ENCODE peak calls at places on chromosomes 12 and 14, in nine cellular contexts. K is tibial nerve, N is ovary, J is PC-3, H is cardiac fibroblast, D is adrenal gland, I is AG04449, T is astrocyte of the spinal cord, Q is heart left ventricle. U is an unnamed sample.

GRCh38 chr12:51630256-51630880 is 39.3 kb downstream of the SCN8A start:
- DNase-seq in K (no peak), I (no peak), Q (no peak), T (no peak), H (no peak), N (no peak), J (no peak), D (no peak), U (no peak)

GRCh38 chr14:32657081-32657480 is 281.6 kb upstream of the NPAS3 start:
- DNase-seq in J (peak; percentile 10), K (no peak), I (peak; percentile 41), Q (peak; percentile 20), D (peak; percentile 65), H (peak; percentile 89), T (peak; percentile 81), N (no peak), U (peak; percentile 82)

GRCh38 chr12:108570743-108571603 is 8.6 kb downstream of the ISCU start:
- DNase-seq in T (peak; percentile 67), H (peak; percentile 79), J (peak; percentile 51), I (no peak), D (no peak), N (no peak), K (no peak), Q (no peak), U (peak; percentile 84)

GRCh38 chr12:14663002-14663401 is 33.4 kb downstream of the GUCY2C start:
- DNase-seq in T (no peak), J (no peak), N (no peak), D (no peak), H (no peak), I (no peak), Q (no peak), K (no peak), U (no peak)

GRCh38 chr12:57609781-57610552 is 1.3 kb upstream of the ARHGEF25 start:
- DNase-seq in N (peak; percentile 81), J (no peak), D (no peak), K (no peak), T (no peak), I (no peak), Q (peak; percentile 63), H (no peak), U (no peak)

GRCh38 chr12:46005151-46005797 is 14.9 kb upstream of the SCAF11 start:
- DNase-seq in J (peak; percentile 34), K (no peak), T (no peak), Q (no peak), I (no peak), N (no peak), H (peak; percentile 46), D (no peak), U (peak; percentile 46)

GRCh38 chr12:117360551-117361311 is 695 bp downstream of the NOS1 start:
- DNase-seq in N (no peak), J (no peak), T (no peak), I (no peak), K (no peak), Q (no peak), D (no peak), H (no peak), U (no peak)

GRCh38 chr14:68733086-68733621 is 59.7 kb downstream of the ZFP36L1 start:
- DNase-seq in I (no peak), J (no peak), N (no peak), Q (peak; percentile 43), K (no peak), D (peak; percentile 55), H (peak; percentile 26), T (no peak), U (no peak)

GRCh38 chr12:56288705-56289387 is 11.3 kb downstream of the CS start:
- DNase-seq in H (no peak), T (no peak), N (no peak), Q (no peak), D (no peak), J (no peak), I (no peak), K (no peak), U (no peak)

GRCh38 chr12:2267624-2268477 is 215.1 kb downstream of the CACNA1C start:
- DNase-seq in J (no peak), I (no peak), H (peak; percentile 64), Q (no peak), N (no peak), T (peak; percentile 26), D (no peak), K (peak; percentile 21), U (peak; percentile 90)

GRCh38 chr12:125455556-125455955 is 390.3 kb downstream of the AACS start:
- DNase-seq in N (no peak), J (no peak), T (no peak), Q (no peak), K (no peak), I (no peak), H (no peak), D (no peak), U (no peak)
- H3K4me3 ChIP-seq in N (no peak overlapping the region), J (no peak overlapping the region), T (no peak overlapping the region), Q (no peak overlapping the region), K (no peak overlapping the region), I (no peak overlapping the region), H (no peak overlapping the region), D (no peak overlapping the region), U (no peak overlapping the region)

GRCh38 chr12:42143401-42144173 is 1.1 kb downstream of the GXYLT1 start:
- DNase-seq in I (no peak), N (no peak), J (peak; percentile 35), H (peak; percentile 34), D (no peak), T (peak; percentile 47), Q (no peak), K (no peak), U (peak; percentile 45)

GRCh38 chr12:42144424-42145196 is at the start of gene GXYLT1:
- DNase-seq in Q (peak; percentile 95), N (peak; percentile 93), D (peak; percentile 93), T (peak; percentile 96), H (peak; percentile 97), J (peak; percentile 97), K (peak; percentile 80), I (no peak), U (peak; percentile 89)

GRCh38 chr12:42144174-42144423 is 575 bp downstream of the GXYLT1 start:
- DNase-seq in N (no peak), K (no peak), T (no peak), J (no peak), Q (no peak), H (no peak), D (no peak), I (no peak), U (no peak)

GRCh38 chr12:42145197-42145549 is 499 bp upstream of the GXYLT1 start:
- DNase-seq in D (no peak), H (no peak), N (no peak), Q (no peak), I (no peak), K (no peak), J (peak; percentile 2), T (no peak), U (no peak)

DNA sequence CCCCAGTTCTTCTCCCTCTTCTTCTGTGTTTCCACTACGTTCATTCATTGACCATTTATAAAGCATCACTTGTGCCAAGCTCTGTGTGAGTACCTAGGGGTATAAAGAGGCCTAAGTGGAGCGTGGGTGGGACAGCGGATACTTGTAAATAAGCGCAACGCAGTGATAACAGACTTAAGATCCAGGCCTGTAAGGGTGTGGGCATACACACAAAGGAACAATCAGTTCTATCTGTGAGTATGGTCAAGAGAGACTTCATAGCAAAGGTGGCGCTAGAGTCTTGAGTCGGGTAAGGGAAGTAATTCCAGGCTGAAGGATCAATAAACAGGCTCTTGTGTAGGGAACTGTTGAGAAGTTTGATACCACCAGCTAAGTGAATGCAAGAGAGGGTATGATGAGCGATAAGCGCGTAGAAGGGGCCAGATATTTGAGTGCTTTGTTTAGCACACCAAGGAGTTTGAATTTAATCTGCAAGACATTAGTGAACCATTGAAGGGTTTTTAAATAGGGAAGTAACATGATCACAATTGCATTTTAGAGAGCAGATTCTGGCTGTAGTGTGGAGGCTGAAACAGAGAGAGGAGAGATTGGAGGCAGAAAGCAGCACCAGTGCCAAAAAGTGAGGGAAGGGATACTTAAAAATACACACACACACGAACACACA is 1.0 kb upstream of the GXYLT1 start:
- DNase-seq in D (no peak), T (no peak), Q (no peak), K (no peak), J (peak; percentile 4), I (no peak), N (no peak), H (no peak), U (no peak)
- TF ChIP-seq CTCF in D (no peak), T (no peak), Q (no peak), K (no peak), J (no peak), I (no peak), N (no peak), H (no peak), U (no peak)

DNA sequence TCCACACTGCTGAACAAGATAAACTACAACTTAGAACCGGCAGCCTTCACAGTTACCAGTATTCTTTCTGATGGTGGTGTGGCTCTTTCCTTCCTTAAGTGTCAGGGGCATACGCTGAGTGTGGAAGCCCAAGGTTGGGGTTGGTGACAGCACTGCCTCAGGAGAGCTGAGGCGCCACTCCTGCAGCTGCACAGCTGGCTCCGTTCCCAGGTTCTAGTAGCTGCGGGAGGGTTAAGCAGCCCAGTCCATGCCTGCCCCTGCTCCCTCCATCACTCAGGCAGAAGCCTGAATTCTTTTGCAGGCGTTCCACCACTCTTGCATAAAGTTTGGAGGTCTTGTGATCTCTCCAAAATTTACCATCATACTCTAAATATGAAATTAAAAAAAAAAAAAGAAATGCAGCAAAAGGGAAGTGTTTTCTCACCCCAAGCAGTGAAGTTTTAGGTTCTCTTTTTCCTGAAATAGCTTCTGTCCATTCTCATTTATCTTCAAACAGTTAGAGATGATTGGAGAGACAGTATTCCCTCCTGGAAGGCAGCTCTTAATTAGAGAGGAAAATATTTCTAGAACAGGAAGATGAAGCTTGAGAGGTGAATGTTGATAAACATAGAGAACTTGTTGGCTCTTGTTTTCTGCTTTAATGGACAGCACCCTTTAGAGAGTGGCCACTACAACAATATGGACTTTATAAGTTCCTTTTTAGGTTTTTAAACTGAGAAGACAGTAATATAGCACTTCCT is 136.1 kb downstream of the FGD4 start:
- DNase-seq in I (no peak), H (peak; percentile 73), D (peak; percentile 82), Q (peak; percentile 86), N (peak; percentile 74), T (peak; percentile 75), J (peak; percentile 48), K (peak; percentile 57), U (peak; percentile 64)
- H3K4me3 ChIP-seq in I (peak overlapping the region; percentile 58), H (peak overlapping the region; percentile 64), D (no peak overlapping the region), Q (peak overlapping the region; percentile 20), N (peak overlapping the region; percentile 35), T (peak overlapping the region; percentile 50), J (no peak overlapping the region), K (peak overlapping the region; percentile 27), U (peak overlapping the region; percentile 63)

DNA sequence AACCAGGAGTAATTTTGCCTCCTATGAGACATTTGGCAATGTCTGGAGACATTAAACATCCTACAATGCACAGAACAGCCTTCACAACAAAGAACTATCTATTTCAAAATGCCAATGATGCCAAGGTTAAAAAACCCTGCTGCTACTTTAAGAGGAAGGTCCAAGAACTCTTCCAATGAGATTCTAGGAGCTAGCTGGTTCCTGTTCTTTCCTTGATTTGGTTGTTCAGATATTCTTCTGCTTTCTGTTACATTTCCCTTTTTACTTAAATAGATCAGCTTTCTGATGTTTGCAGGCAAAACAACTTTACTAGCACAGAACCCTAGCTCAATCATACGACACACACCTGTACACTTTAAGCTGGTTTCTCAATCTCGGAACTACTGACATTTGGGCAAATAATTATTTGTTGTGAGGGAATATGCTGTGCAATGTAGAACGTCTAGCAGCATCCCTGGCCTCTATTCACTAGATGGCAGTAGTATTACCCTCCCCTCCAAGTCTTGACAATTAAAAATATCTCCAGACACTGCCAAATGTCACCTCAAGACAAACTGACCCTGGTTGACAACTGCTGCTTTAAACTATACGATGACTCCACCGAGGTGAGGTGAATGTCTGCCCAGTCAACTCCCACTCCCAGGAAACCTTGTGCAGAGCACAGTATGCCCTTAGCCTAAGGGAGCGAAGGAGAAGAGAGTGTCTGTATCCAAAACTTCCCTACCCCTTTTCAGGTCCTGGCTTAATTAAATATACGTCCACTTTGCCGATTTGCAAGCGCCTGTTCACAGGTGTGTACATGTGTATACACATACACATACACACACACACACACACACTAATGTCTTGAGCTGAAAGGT is 4.4 kb downstream of the BLTP3B start:
- DNase-seq in Q (no peak), T (peak; percentile 36), J (peak; percentile 45), I (no peak), N (no peak), K (no peak), D (no peak), H (peak; percentile 46), U (peak; percentile 24)
- TF ChIP-seq CTCF in Q (peak; percentile 49), T (peak; percentile 51), J (peak; percentile 80), I (peak; percentile 16), N (no peak), K (no peak), D (no peak), H (peak; percentile 39), U (peak; percentile 41)

U was measured in fibroblast of the aortic adventitia.